ENCODE peak calls at places on chromosomes 5 and 9, in seven cellular contexts. N is psoas muscle; A is GM18507; G is amygdala; D is RCC 7860; L is activated T-cell treated with anti-CD3 and anti-CD28 coated beads, Interleukin-2, amount 50 U/mL, for 72 hours; B is KBM-7. F is an unnamed sample.

GRCh38 chr5:126477681-126478117 is 54.5 kb downstream of the GRAMD2B start:
- DNase-seq in N (no peak), B (no peak), A (no peak), G (no peak), D (no peak), L (no peak), F (no peak)

GRCh38 chr9:89528540-89528939 is 30.6 kb upstream of the SEMA4D start:
- DNase-seq in G (no peak), D (no peak), L (no peak), B (no peak), A (no peak), N (no peak), F (no peak)

GRCh38 chr9:137545123-137545522 is 5.1 kb downstream of the PNPLA7 start:
- DNase-seq in A (no peak), L (no peak), D (no peak), N (peak), B (no peak), G (no peak), F (no peak)

GRCh38 chr5:89437450-89438435 is 554.8 kb upstream of the MEF2C start:
- DNase-seq in D (peak), N (no peak), G (no peak), B (no peak), A (no peak), L (no peak), F (no peak)

GRCh38 chr5:149608936-149609502 is 27.7 kb downstream of the ARHGEF37 start:
- DNase-seq in A (no peak), L (no peak), D (no peak), G (no peak), B (no peak), N (no peak), F (no peak)

GRCh38 chr9:13568851-13569618 is 289.5 kb upstream of the MPDZ start:
- DNase-seq in G (no peak), B (no peak), A (no peak), N (peak), L (no peak), D (no peak), F (no peak)

GRCh38 chr5:147177125-147177840 is 57.5 kb upstream of the STK32A start:
- DNase-seq in A (no peak), L (no peak), G (no peak), D (peak), N (no peak), B (no peak), F (no peak)

GRCh38 chr9:105822814-105823213 is 128.5 kb downstream of the TMEM38B start:
- DNase-seq in N (no peak), B (no peak), L (no peak), D (no peak), G (no peak), A (no peak), F (no peak)

GRCh38 chr5:134975078-134975715 is 7.5 kb downstream of the CATSPER3 start:
- DNase-seq in D (no peak), A (no peak), G (no peak), B (no peak), N (no peak), L (no peak), F (no peak)

GRCh38 chr5:116598871-116599270 is 24.2 kb upstream of the SEMA6A start:
- DNase-seq in D (no peak), N (no peak), A (no peak), B (no peak), G (no peak), L (no peak), F (no peak)

GRCh38 chr9:101705135-101705661 is 33.2 kb downstream of the GRIN3A start:
- DNase-seq in N (peak), A (no peak), D (no peak), G (no peak), L (peak), B (no peak), F (no peak)

F was measured in GM12891.